ENCODE peak calls at places on chromosomes 3 and 15, in ten cellular contexts. V is NB4, P is body of pancreas, K is thyroid gland, W is breast epithelium, R is heart left ventricle, A is sigmoid colon, U is lower leg skin, J is stomach, L is ovary. H is an unnamed sample.

GRCh38 chr3:169218314-169218983 is 445.1 kb downstream of the MECOM start:
- DNase-seq in V (peak), P (peak), K (peak), W (no peak), R (peak), A (no peak), U (peak), J (peak), L (no peak), H (peak)

GRCh38 chr15:44317423-44317822 is 28.9 kb downstream of the GOLM2 start:
- DNase-seq in V (no peak), P (no peak), K (no peak), W (no peak), R (no peak), A (no peak), U (no peak), J (no peak), L (no peak), H (no peak)

GRCh38 chr15:44536298-44536961 is 517 bp upstream of the EIF3J start:
- DNase-seq in V (no peak), P (peak), K (peak), W (peak), R (peak), A (no peak), U (peak), J (peak), L (no peak), H (no peak)

GRCh38 chr3:179450901-179451334 is 352 bp downstream of the GNB4 start:
- DNase-seq in V (peak), P (no peak), K (no peak), W (no peak), R (no peak), A (peak), U (no peak), J (no peak), L (peak), H (no peak)

GRCh38 chr3:129005526-129006303 is 4.6 kb downstream of the EFCC1 start:
- DNase-seq in V (peak), P (peak), K (peak), W (no peak), R (peak), A (no peak), U (no peak), J (peak), L (peak), H (peak)

GRCh38 chr3:72312339-72312738 is 527.4 kb upstream of the PROK2 start:
- DNase-seq in V (peak), P (no peak), K (no peak), W (no peak), R (no peak), A (no peak), U (no peak), J (no peak), L (no peak), H (no peak)

GRCh38 chr15:64810499-64811326 is 14.7 kb downstream of the PIF1 start:
- DNase-seq in V (no peak), P (no peak), K (no peak), W (no peak), R (no peak), A (no peak), U (no peak), J (no peak), L (no peak), H (no peak)

GRCh38 chr3:108381531-108381930 is 85.2 kb downstream of the HHLA2 start:
- DNase-seq in V (no peak), P (no peak), K (no peak), W (no peak), R (no peak), A (no peak), U (no peak), J (no peak), L (no peak), H (no peak)

GRCh38 chr3:143011705-143012104 is 10.3 kb downstream of the U2SURP start:
- DNase-seq in V (no peak), P (no peak), K (no peak), W (no peak), R (no peak), A (no peak), U (no peak), J (no peak), L (no peak), H (no peak)

GRCh38 chr15:80450811-80451321 is 46.7 kb downstream of the ARNT2 start:
- DNase-seq in V (no peak), P (no peak), K (peak), W (no peak), R (no peak), A (no peak), U (no peak), J (no peak), L (no peak), H (no peak)

GRCh38 chr3:196360586-196360985 is 22.4 kb upstream of the TM4SF19 start:
- DNase-seq in V (no peak), P (no peak), K (no peak), W (no peak), R (no peak), A (no peak), U (no peak), J (no peak), L (no peak), H (no peak)

GRCh38 chr15:64911317-64912186 is at the start of gene ANKDD1A:
- DNase-seq in V (peak), P (peak), K (peak), W (peak), R (peak), A (peak), U (no peak), J (peak), L (peak), H (peak)

GRCh38 chr3:115401891-115402501 is 221.3 kb upstream of the GAP43 start:
- DNase-seq in V (no peak), P (no peak), K (no peak), W (no peak), R (no peak), A (no peak), U (no peak), J (no peak), L (no peak), H (no peak)

GRCh38 chr3:177069514-177070329 is 127.6 kb downstream of the TBL1XR1 start:
- DNase-seq in V (no peak), P (no peak), K (no peak), W (no peak), R (no peak), A (no peak), U (no peak), J (no peak), L (no peak), H (no peak)

GRCh38 chr3:48561045-48561736 is 2.4 kb downstream of the UCN2 start:
- DNase-seq in V (peak), P (peak), K (peak), W (peak), R (peak), A (peak), U (no peak), J (peak), L (peak), H (peak)

GRCh38 chr15:41169784-41170183 is 53.7 kb upstream of the INO80 start:
- DNase-seq in V (peak), P (peak), K (no peak), W (no peak), R (no peak), A (no peak), U (peak), J (no peak), L (no peak), H (no peak)

GRCh38 chr15:98865397-98866339 is 141.9 kb downstream of the PGPEP1L start:
- DNase-seq in V (peak), P (peak), K (peak), W (peak), R (peak), A (peak), U (peak), J (peak), L (peak), H (peak)

GRCh38 chr3:43477600-43477999 is 144.2 kb downstream of the ANO10 start:
- DNase-seq in V (no peak), P (peak), K (no peak), W (no peak), R (peak), A (no peak), U (peak), J (no peak), L (no peak), H (no peak)

GRCh38 chr3:32945136-32945535 is 6.3 kb upstream of the CCR4 start:
- DNase-seq in V (no peak), P (no peak), K (no peak), W (no peak), R (no peak), A (no peak), U (no peak), J (no peak), L (no peak), H (no peak)

GRCh38 chr3:106249159-106249558 is 380.3 kb upstream of the CBLB start:
- DNase-seq in V (no peak), P (no peak), K (no peak), W (no peak), R (no peak), A (no peak), U (no peak), J (no peak), L (no peak), H (no peak)

GRCh38 chr3:25257026-25257425 is 171.0 kb upstream of the RARB start:
- DNase-seq in V (no peak), P (no peak), K (peak), W (peak), R (no peak), A (no peak), U (no peak), J (no peak), L (no peak), H (no peak)

DNA sequence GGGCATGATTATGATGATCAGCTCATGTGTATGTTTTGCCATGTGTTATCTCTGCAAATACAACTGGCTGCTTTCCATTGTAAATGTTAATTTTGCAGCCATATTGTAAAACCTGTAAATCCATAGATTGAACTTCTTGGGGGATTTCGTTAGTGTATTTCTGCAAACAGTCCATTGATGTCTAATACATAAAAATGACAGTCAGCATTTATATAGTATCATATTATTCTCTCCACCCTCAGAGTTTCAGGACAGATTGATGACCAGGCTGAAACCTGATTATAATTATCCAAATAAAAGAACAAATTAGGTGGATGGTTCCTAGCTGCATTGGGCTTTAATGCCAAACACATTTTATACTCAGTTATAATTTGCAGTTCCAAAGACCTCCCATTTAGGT is 276.8 kb downstream of the FEZF2 start:
- DNase-seq in V (no peak), P (no peak), K (no peak), W (no peak), R (no peak), A (no peak), U (no peak), J (no peak), L (no peak), H (no peak)
- H3K4me3 ChIP-seq in V (no peak), P (no peak), K (no peak), W (no peak), R (peak), A (no peak), U (no peak), J (no peak), L (no peak), H (no peak)

GRCh38 chr15:69074843-69075224 is 60.3 kb downstream of the NOX5 start:
- DNase-seq in V (no peak), P (no peak), K (no peak), W (no peak), R (no peak), A (peak), U (no peak), J (no peak), L (no peak), H (no peak)

GRCh38 chr15:69071265-69071664 is 56.8 kb downstream of the NOX5 start:
- DNase-seq in V (no peak), P (no peak), K (no peak), W (no peak), R (no peak), A (peak), U (no peak), J (no peak), L (no peak), H (no peak)

GRCh38 chr15:69078638-69079037 is 64.1 kb downstream of the NOX5 start:
- DNase-seq in V (no peak), P (no peak), K (no peak), W (no peak), R (no peak), A (no peak), U (no peak), J (no peak), L (no peak), H (no peak)

GRCh38 chr15:69075467-69075866 is 61.0 kb downstream of the NOX5 start:
- DNase-seq in V (no peak), P (no peak), K (no peak), W (no peak), R (no peak), A (no peak), U (no peak), J (no peak), L (no peak), H (no peak)

GRCh38 chr15:69074011-69074842 is 59.7 kb downstream of the NOX5 start:
- DNase-seq in V (peak), P (peak), K (peak), W (peak), R (peak), A (peak), U (peak), J (peak), L (no peak), H (peak)
- TF ChIP-seq POLR2A in V (no peak), P (peak), K (no peak), W (no peak), R (peak), A (no peak), U (no peak), J (no peak), L (no peak), H (no peak)

DNA sequence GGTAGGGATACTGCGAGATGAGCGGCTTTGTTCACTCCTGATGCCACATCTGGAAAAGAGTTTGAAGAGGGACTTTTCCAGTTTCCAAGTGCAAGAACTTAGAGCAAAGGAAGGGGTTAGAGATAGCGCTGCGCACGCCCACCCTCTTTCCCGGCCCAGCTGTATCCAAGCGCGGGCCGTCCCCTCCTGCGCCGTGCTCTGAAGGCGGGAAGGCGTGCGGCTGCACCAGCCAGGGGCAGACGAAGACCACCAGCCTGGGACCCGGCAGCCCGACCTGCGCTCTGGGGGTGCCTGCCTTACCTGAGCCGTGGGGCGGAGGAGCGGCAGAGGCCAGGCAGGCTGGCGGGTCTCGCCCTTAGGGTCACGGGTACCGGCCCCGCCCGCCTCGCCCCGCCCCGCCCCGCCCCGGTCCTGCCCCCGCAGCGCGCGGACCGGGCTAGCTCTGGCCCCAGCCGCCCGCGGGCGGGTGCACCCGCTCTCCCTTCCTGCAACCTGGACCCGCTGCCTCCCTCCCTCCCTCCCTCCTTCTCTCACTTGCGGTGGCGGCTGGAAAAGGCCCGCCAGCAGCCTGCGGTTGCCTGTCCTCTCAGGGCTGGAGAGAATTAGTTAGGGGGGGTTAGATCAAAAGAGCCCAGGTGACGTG is at the start of gene WDR72:
- DNase-seq in V (no peak), P (peak), K (peak), W (no peak), R (no peak), A (no peak), U (no peak), J (no peak), L (no peak), H (peak)
- H3K4me3 ChIP-seq in V (no peak), P (no peak), K (peak), W (no peak), R (peak), A (peak), U (no peak), J (peak), L (no peak), H (peak)

GRCh38 chr3:150409527-150410310 is 1.6 kb downstream of the TSC22D2 start:
- DNase-seq in V (peak), P (peak), K (peak), W (peak), R (peak), A (peak), U (peak), J (peak), L (peak), H (peak)
- TF ChIP-seq POLR2A in V (peak), P (peak), K (peak), W (no peak), R (no peak), A (peak), U (no peak), J (no peak), L (no peak), H (no peak)

DNA sequence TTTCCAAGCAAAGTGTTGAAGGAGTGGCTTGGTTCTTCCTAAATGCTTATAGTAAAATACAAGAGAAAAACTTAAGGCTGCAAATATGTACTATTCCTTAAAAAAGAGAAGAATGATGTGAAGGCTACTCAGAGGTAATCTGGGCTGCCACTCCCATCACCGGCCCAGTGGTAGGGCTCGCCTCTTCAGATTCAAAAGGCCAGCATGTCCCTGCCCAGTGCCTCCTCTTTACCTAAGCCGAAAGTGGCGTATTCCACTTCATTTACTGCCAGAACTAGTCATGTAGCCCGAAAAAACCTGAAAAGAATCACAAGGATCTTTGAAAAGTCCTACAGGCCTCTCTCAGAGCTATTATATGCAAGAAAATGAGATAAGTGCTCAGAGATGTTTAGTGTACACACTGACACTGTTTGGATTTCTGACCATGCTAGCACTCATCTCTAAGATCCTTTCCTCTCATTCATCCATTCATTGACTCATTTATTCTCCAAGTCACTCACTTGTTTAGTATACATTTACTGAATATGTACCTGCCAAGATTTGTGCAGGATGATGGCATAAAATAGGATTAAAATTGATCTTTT is 373.3 kb upstream of the THBS1 start:
- DNase-seq in V (no peak), P (no peak), K (no peak), W (no peak), R (no peak), A (no peak), U (no peak), J (no peak), L (no peak), H (no peak)
- H3K4me3 ChIP-seq in V (no peak), P (no peak), K (no peak), W (no peak), R (no peak), A (no peak), U (no peak), J (no peak), L (no peak), H (no peak)

H was measured in testis.